ENCODE peak calls at places on chromosome 3, in eight cellular contexts. T is activated CD4-positive, alpha-beta T cell treated with anti-CD3 and anti-CD28 coated beads for 24 hours; F is AG09319; D is Calu3; Y is activated CD8-positive, alpha-beta memory T cell treated with anti-CD3 and anti-CD28 coated beads, Interleukin-2, amount 50 U/mL, for 4 hours; Q is C1 segment of cervical spinal cord; S is HTR-8/SVneo; P is activated naive CD8-positive, alpha-beta T cell treated with anti-CD3 and anti-CD28 coated beads, Interleukin-2, amount 10 ng/mL, durations not matched to agents 7 days and 5 days. B is an unnamed sample.
A peak's percentile ranks its signal among the peaks of the same experiment; 100 is the strongest.

GRCh38 chr3:18045296-18045880 is 303.0 kb upstream of the TBC1D5 start:
- DNase-seq in S (no peak), D (no peak), T (no peak), Q (no peak), Y (no peak), F (no peak), P (no peak), B (no peak)

GRCh38 chr3:125262155-125262554 is 49.6 kb upstream of the SLC12A8 start:
- DNase-seq in Y (no peak), Q (no peak), S (no peak), F (peak; percentile 10), P (no peak), D (no peak), T (no peak), B (no peak)

GRCh38 chr3:193975072-193975535 is 160.8 kb upstream of the HES1 start:
- DNase-seq in Q (no peak), P (no peak), S (no peak), T (no peak), D (peak; percentile 51), F (no peak), Y (no peak), B (no peak)

GRCh38 chr3:13200951-13201350 is 127.7 kb upstream of the IQSEC1 start:
- DNase-seq in F (no peak), Y (no peak), Q (no peak), P (no peak), T (no peak), S (no peak), D (no peak), B (no peak)

GRCh38 chr3:182212479-182213076 is 500.9 kb downstream of the SOX2 start:
- DNase-seq in F (no peak), P (no peak), Y (no peak), Q (no peak), D (peak; percentile 92), T (no peak), S (peak; percentile 25), B (no peak)

GRCh38 chr3:19226516-19226915 is 78.2 kb downstream of the KCNH8 start:
- DNase-seq in F (no peak), Y (no peak), S (no peak), Q (no peak), D (no peak), T (no peak), P (no peak), B (no peak)

GRCh38 chr3:129278439-129278969 is at the start of gene HMCES:
- DNase-seq in D (peak; percentile 99), T (peak; percentile 87), F (peak; percentile 51), S (peak; percentile 90), Q (peak; percentile 51), P (peak; percentile 96), Y (peak; percentile 96), B (peak; percentile 94)

GRCh38 chr3:71328917-71329316 is 254.6 kb downstream of the FOXP1 start:
- DNase-seq in F (no peak), P (no peak), Q (no peak), D (no peak), T (no peak), S (no peak), Y (no peak), B (no peak)

GRCh38 chr3:140910860-140911259 is 30.8 kb upstream of the SLC25A36 start:
- DNase-seq in Y (no peak), S (no peak), P (no peak), D (no peak), F (no peak), Q (no peak), T (no peak), B (peak; percentile 76)

GRCh38 chr3:142022381-142022780 is 127.0 kb downstream of the TFDP2 start:
- DNase-seq in P (no peak), F (no peak), Q (no peak), D (no peak), T (no peak), Y (no peak), S (peak; percentile 19), B (no peak)

B was measured in testis.